ENCODE peak calls at places on chromosomes 5 and 9, in four cellular contexts. One of them, this sample, is unnamed.
A peak's percentile ranks its signal among the peaks of the same experiment; 100 is the strongest.

GRCh38 chr9:98326402-98327248 is 71.2 kb upstream of the TBC1D2 start:
- DNase-seq in uterus: no peak
- DNase-seq in amygdala: no peak
- DNase-seq in AG04450: peak; percentile 48
- DNase-seq in this sample: no peak

GRCh38 chr5:179754024-179754423 is 21.4 kb downstream of the MAML1 start:
- DNase-seq in uterus: no peak
- DNase-seq in amygdala: no peak
- DNase-seq in AG04450: no peak
- DNase-seq in this sample: no peak

GRCh38 chr5:1641560-1642166 is 117.9 kb upstream of the LPCAT1 start:
- DNase-seq in uterus: peak; percentile 56
- DNase-seq in amygdala: peak; percentile 85
- DNase-seq in AG04450: peak; percentile 72
- DNase-seq in this sample: peak; percentile 94

GRCh38 chr5:25763781-25764180 is 1119.0 kb upstream of the CDH10 start:
- DNase-seq in uterus: no peak
- DNase-seq in amygdala: no peak
- DNase-seq in AG04450: no peak
- DNase-seq in this sample: no peak

GRCh38 chr9:3698531-3698930 is 172.7 kb upstream of the RFX3 start:
- DNase-seq in uterus: no peak
- DNase-seq in amygdala: no peak
- DNase-seq in AG04450: no peak
- DNase-seq in this sample: no peak

GRCh38 chr9:99509900-99510299 is 287.8 kb downstream of the SEC61B start:
- DNase-seq in uterus: no peak
- DNase-seq in amygdala: no peak
- DNase-seq in AG04450: no peak
- DNase-seq in this sample: no peak

GRCh38 chr5:73686912-73687311 is 60.9 kb downstream of the ARHGEF28 start:
- DNase-seq in uterus: no peak
- DNase-seq in amygdala: no peak
- DNase-seq in AG04450: no peak
- DNase-seq in this sample: no peak

GRCh38 chr5:168851902-168852321 is 272.7 kb upstream of the PANK3 start:
- DNase-seq in uterus: no peak
- DNase-seq in amygdala: peak; percentile 13
- DNase-seq in AG04450: no peak
- DNase-seq in this sample: no peak